ENCODE peak calls at places on chromosomes 6 and 20, in nine cellular contexts. One of them, this sample, is unnamed.

GRCh38 chr6:10190042-10190441 is 224.8 kb downstream of the TFAP2A start:
- DNase-seq in natural killer cell: no peak
- DNase-seq in left lung: no peak
- DNase-seq in nephron progenitor cell: no peak
- DNase-seq in spleen: no peak
- DNase-seq in body of pancreas: no peak
- DNase-seq in fibroblast of lung: no peak
- DNase-seq in epithelial cell of esophagus: peak
- DNase-seq in right atrium auricular region: no peak
- DNase-seq in this sample: no peak

GRCh38 chr20:361562-361961 is 14.7 kb downstream of the NRSN2 start:
- DNase-seq in left lung: no peak
- DNase-seq in fibroblast of lung: no peak
- DNase-seq in epithelial cell of esophagus: no peak
- DNase-seq in right atrium auricular region: no peak
- DNase-seq in body of pancreas: no peak
- DNase-seq in nephron progenitor cell: no peak
- DNase-seq in natural killer cell: no peak
- DNase-seq in spleen: no peak
- DNase-seq in this sample: no peak

GRCh38 chr6:56259682-56260081 is 12.3 kb upstream of the COL21A1 start:
- DNase-seq in left lung: no peak
- DNase-seq in body of pancreas: peak
- DNase-seq in epithelial cell of esophagus: peak
- DNase-seq in natural killer cell: no peak
- DNase-seq in fibroblast of lung: peak
- DNase-seq in spleen: no peak
- DNase-seq in nephron progenitor cell: no peak
- DNase-seq in right atrium auricular region: no peak
- DNase-seq in this sample: no peak

GRCh38 chr6:54377776-54378175 is 69.5 kb downstream of the TINAG start:
- DNase-seq in fibroblast of lung: no peak
- DNase-seq in body of pancreas: no peak
- DNase-seq in natural killer cell: no peak
- DNase-seq in epithelial cell of esophagus: no peak
- DNase-seq in right atrium auricular region: no peak
- DNase-seq in left lung: no peak
- DNase-seq in spleen: no peak
- DNase-seq in nephron progenitor cell: no peak
- DNase-seq in this sample: no peak

GRCh38 chr6:158609455-158610155 is 34.9 kb downstream of the DYNLT1 start:
- DNase-seq in epithelial cell of esophagus: no peak
- DNase-seq in body of pancreas: no peak
- DNase-seq in spleen: no peak
- DNase-seq in nephron progenitor cell: no peak
- DNase-seq in right atrium auricular region: peak
- DNase-seq in left lung: no peak
- DNase-seq in natural killer cell: no peak
- DNase-seq in fibroblast of lung: no peak
- DNase-seq in this sample: no peak

GRCh38 chr6:121733216-121733615 is 297.8 kb downstream of the GJA1 start:
- DNase-seq in left lung: no peak
- DNase-seq in fibroblast of lung: peak
- DNase-seq in spleen: no peak
- DNase-seq in body of pancreas: no peak
- DNase-seq in natural killer cell: no peak
- DNase-seq in nephron progenitor cell: no peak
- DNase-seq in epithelial cell of esophagus: no peak
- DNase-seq in right atrium auricular region: no peak
- DNase-seq in this sample: no peak

GRCh38 chr6:45082091-45082490 is 246.0 kb upstream of the RUNX2 start:
- DNase-seq in spleen: no peak
- DNase-seq in left lung: no peak
- DNase-seq in epithelial cell of esophagus: no peak
- DNase-seq in nephron progenitor cell: no peak
- DNase-seq in body of pancreas: no peak
- DNase-seq in right atrium auricular region: no peak
- DNase-seq in natural killer cell: no peak
- DNase-seq in fibroblast of lung: no peak
- DNase-seq in this sample: no peak

GRCh38 chr6:140237251-140237650 is 862.8 kb upstream of the CITED2 start:
- DNase-seq in left lung: no peak
- DNase-seq in right atrium auricular region: no peak
- DNase-seq in body of pancreas: no peak
- DNase-seq in natural killer cell: no peak
- DNase-seq in nephron progenitor cell: no peak
- DNase-seq in fibroblast of lung: no peak
- DNase-seq in epithelial cell of esophagus: no peak
- DNase-seq in spleen: no peak
- DNase-seq in this sample: no peak

GRCh38 chr6:97240222-97240621 is 42.8 kb downstream of the MMS22L start:
- DNase-seq in body of pancreas: no peak
- DNase-seq in spleen: no peak
- DNase-seq in left lung: no peak
- DNase-seq in epithelial cell of esophagus: peak
- DNase-seq in natural killer cell: no peak
- DNase-seq in fibroblast of lung: peak
- DNase-seq in nephron progenitor cell: no peak
- DNase-seq in right atrium auricular region: no peak
- DNase-seq in this sample: no peak

GRCh38 chr6:34526241-34526972 is 29.7 kb downstream of the SPDEF start:
- DNase-seq in spleen: peak
- DNase-seq in epithelial cell of esophagus: no peak
- DNase-seq in nephron progenitor cell: no peak
- DNase-seq in fibroblast of lung: no peak
- DNase-seq in body of pancreas: no peak
- DNase-seq in right atrium auricular region: no peak
- DNase-seq in natural killer cell: no peak
- DNase-seq in left lung: peak
- DNase-seq in this sample: no peak

GRCh38 chr6:11536795-11537194 is 754 bp upstream of the TMEM170B start:
- DNase-seq in body of pancreas: peak
- DNase-seq in epithelial cell of esophagus: no peak
- DNase-seq in spleen: peak
- DNase-seq in nephron progenitor cell: peak
- DNase-seq in fibroblast of lung: peak
- DNase-seq in right atrium auricular region: no peak
- DNase-seq in natural killer cell: no peak
- DNase-seq in left lung: no peak
- DNase-seq in this sample: no peak

GRCh38 chr20:25177890-25178321 is 17.6 kb upstream of the ENTPD6 start:
- DNase-seq in fibroblast of lung: no peak
- DNase-seq in body of pancreas: peak
- DNase-seq in left lung: no peak
- DNase-seq in natural killer cell: no peak
- DNase-seq in right atrium auricular region: no peak
- DNase-seq in epithelial cell of esophagus: peak
- DNase-seq in nephron progenitor cell: no peak
- DNase-seq in spleen: no peak
- DNase-seq in this sample: no peak

GRCh38 chr6:24313477-24314141 is 44.2 kb downstream of the DCDC2 start:
- DNase-seq in body of pancreas: peak
- DNase-seq in fibroblast of lung: no peak
- DNase-seq in epithelial cell of esophagus: peak
- DNase-seq in right atrium auricular region: no peak
- DNase-seq in nephron progenitor cell: no peak
- DNase-seq in spleen: no peak
- DNase-seq in natural killer cell: no peak
- DNase-seq in left lung: peak
- DNase-seq in this sample: no peak

GRCh38 chr6:50589751-50590470 is 123.4 kb upstream of the TFAP2D start:
- DNase-seq in right atrium auricular region: no peak
- DNase-seq in natural killer cell: no peak
- DNase-seq in nephron progenitor cell: no peak
- DNase-seq in fibroblast of lung: no peak
- DNase-seq in epithelial cell of esophagus: no peak
- DNase-seq in spleen: no peak
- DNase-seq in body of pancreas: no peak
- DNase-seq in left lung: no peak
- DNase-seq in this sample: no peak

GRCh38 chr6:90885611-90886056 is 298.8 kb upstream of the MAP3K7 start:
- DNase-seq in body of pancreas: no peak
- DNase-seq in right atrium auricular region: no peak
- DNase-seq in natural killer cell: no peak
- DNase-seq in epithelial cell of esophagus: peak
- DNase-seq in spleen: no peak
- DNase-seq in fibroblast of lung: no peak
- DNase-seq in left lung: no peak
- DNase-seq in nephron progenitor cell: no peak
- DNase-seq in this sample: no peak

DNA sequence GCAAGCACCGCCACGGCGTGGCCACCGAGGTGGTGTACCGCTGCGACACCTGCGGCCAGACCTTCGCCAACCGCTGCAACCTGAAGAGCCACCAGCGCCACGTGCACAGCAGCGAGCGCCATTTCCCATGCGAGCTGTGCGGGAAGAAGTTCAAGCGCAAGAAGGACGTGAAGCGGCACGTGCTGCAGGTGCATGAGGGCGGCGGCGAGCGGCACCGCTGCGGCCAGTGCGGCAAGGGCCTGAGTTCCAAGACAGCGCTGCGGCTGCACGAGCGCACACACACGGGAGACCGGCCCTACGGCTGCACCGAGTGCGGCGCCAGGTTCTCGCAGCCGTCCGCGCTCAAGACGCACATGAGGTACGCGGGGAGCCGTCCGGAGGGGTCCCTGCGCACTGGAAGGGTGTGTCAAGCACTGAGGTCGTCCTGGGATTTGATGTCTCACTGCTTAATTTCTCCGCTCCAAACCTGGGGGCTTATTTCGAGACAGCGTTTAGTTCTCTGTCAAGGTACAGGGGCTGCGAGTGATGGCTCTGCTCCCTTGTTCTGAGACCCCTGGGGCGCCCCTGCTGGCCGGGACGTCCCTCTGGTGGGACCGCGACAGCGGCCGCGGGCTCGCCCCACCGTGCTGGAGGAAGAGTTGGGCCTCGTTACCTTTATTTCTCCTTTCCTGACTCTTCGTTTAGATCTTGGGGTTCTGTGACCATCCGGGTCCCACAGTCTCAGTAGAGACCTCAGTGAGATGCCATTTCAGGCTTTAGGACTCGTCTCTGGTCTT is 3.6 kb downstream of the GZF1 start:
- DNase-seq in nephron progenitor cell: no peak
- DNase-seq in epithelial cell of esophagus: no peak
- DNase-seq in right atrium auricular region: no peak
- DNase-seq in fibroblast of lung: no peak
- DNase-seq in natural killer cell: no peak
- DNase-seq in spleen: peak
- DNase-seq in left lung: peak
- DNase-seq in body of pancreas: no peak
- DNase-seq in this sample: no peak
- TF ChIP-seq CTCF in nephron progenitor cell: no peak
- TF ChIP-seq CTCF in epithelial cell of esophagus: no peak
- TF ChIP-seq CTCF in right atrium auricular region: no peak
- TF ChIP-seq CTCF in fibroblast of lung: no peak
- TF ChIP-seq CTCF in natural killer cell: no peak
- TF ChIP-seq CTCF in spleen: no peak
- TF ChIP-seq CTCF in left lung: no peak
- TF ChIP-seq CTCF in body of pancreas: no peak
- TF ChIP-seq CTCF in this sample: no peak

GRCh38 chr20:58763076-58763475 is 70.5 kb downstream of the NPEPL1 start:
- DNase-seq in spleen: peak
- DNase-seq in natural killer cell: no peak
- DNase-seq in nephron progenitor cell: no peak
- DNase-seq in left lung: no peak
- DNase-seq in body of pancreas: no peak
- DNase-seq in epithelial cell of esophagus: no peak
- DNase-seq in right atrium auricular region: no peak
- DNase-seq in fibroblast of lung: no peak
- DNase-seq in this sample: no peak
- TF ChIP-seq CTCF in spleen: no peak
- TF ChIP-seq CTCF in natural killer cell: no peak
- TF ChIP-seq CTCF in nephron progenitor cell: no peak
- TF ChIP-seq CTCF in left lung: no peak
- TF ChIP-seq CTCF in body of pancreas: no peak
- TF ChIP-seq CTCF in epithelial cell of esophagus: no peak
- TF ChIP-seq CTCF in right atrium auricular region: no peak
- TF ChIP-seq CTCF in fibroblast of lung: no peak
- TF ChIP-seq CTCF in this sample: no peak

GRCh38 chr20:44271915-44272663 is 25.0 kb downstream of the GDAP1L1 start:
- DNase-seq in spleen: no peak
- DNase-seq in right atrium auricular region: no peak
- DNase-seq in body of pancreas: no peak
- DNase-seq in left lung: no peak
- DNase-seq in nephron progenitor cell: no peak
- DNase-seq in epithelial cell of esophagus: no peak
- DNase-seq in fibroblast of lung: no peak
- DNase-seq in natural killer cell: no peak
- DNase-seq in this sample: no peak
- TF ChIP-seq CTCF in spleen: no peak
- TF ChIP-seq CTCF in right atrium auricular region: no peak
- TF ChIP-seq CTCF in body of pancreas: no peak
- TF ChIP-seq CTCF in left lung: no peak
- TF ChIP-seq CTCF in nephron progenitor cell: no peak
- TF ChIP-seq CTCF in epithelial cell of esophagus: no peak
- TF ChIP-seq CTCF in fibroblast of lung: peak
- TF ChIP-seq CTCF in natural killer cell: no peak
- TF ChIP-seq CTCF in this sample: no peak

GRCh38 chr20:5002077-5002413 is 735 bp upstream of the SLC23A2 start:
- DNase-seq in right atrium auricular region: no peak
- DNase-seq in natural killer cell: no peak
- DNase-seq in spleen: peak
- DNase-seq in left lung: no peak
- DNase-seq in fibroblast of lung: no peak
- DNase-seq in epithelial cell of esophagus: no peak
- DNase-seq in body of pancreas: peak
- DNase-seq in nephron progenitor cell: no peak
- DNase-seq in this sample: no peak
- TF ChIP-seq CTCF in right atrium auricular region: no peak
- TF ChIP-seq CTCF in natural killer cell: no peak
- TF ChIP-seq CTCF in spleen: no peak
- TF ChIP-seq CTCF in left lung: no peak
- TF ChIP-seq CTCF in fibroblast of lung: no peak
- TF ChIP-seq CTCF in epithelial cell of esophagus: no peak
- TF ChIP-seq CTCF in body of pancreas: no peak
- TF ChIP-seq CTCF in nephron progenitor cell: no peak
- TF ChIP-seq CTCF in this sample: no peak

DNA sequence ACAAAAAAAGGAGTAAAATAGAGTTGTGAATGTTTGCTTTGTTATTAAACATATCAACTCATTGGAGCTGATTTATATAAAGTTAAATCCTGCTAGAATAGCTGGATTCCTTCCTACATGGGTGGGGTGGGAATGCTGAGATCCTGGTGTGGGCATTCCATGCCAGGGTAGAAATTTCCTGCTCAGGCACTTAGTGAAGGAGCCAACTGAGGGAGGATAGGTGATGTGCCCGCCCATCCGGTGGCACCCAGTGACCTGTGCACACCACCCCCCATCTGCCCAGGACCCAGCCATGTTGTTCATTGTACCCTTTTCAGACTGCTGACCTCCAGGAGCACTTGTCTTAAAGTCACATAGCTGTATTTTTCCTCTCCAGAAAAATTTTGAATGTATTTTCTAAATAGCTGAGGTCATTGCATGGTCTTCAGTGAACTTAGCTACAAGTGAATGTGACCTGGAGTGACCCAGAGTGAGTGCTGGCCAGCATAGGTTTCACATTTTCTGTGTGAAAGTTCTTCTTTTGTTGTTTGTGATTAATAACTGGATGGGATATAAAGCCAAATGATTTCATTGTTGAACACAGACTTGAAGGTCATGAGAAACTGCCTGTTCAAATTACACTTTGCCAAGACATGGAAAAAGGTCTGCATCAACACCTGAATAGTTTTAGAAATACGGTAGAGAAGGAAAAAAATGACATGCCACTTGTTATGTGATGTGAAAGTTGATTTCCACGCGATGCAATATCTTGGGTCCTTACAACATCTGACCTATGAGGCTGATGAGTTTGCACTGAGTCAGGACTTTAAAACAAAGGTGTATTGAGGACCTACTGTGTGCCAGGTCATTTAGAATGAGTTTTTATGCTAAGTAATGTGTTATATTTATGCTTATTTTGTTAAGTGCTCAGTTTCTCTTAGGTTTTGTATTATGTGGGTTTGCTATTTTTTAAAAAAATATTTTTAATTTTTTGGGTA is 77.2 kb downstream of the UTRN start:
- DNase-seq in fibroblast of lung: peak
- DNase-seq in right atrium auricular region: no peak
- DNase-seq in left lung: no peak
- DNase-seq in body of pancreas: peak
- DNase-seq in epithelial cell of esophagus: no peak
- DNase-seq in spleen: no peak
- DNase-seq in nephron progenitor cell: no peak
- DNase-seq in natural killer cell: no peak
- DNase-seq in this sample: no peak
- TF ChIP-seq CTCF in fibroblast of lung: no peak
- TF ChIP-seq CTCF in right atrium auricular region: no peak
- TF ChIP-seq CTCF in left lung: no peak
- TF ChIP-seq CTCF in body of pancreas: no peak
- TF ChIP-seq CTCF in epithelial cell of esophagus: no peak
- TF ChIP-seq CTCF in spleen: no peak
- TF ChIP-seq CTCF in nephron progenitor cell: no peak
- TF ChIP-seq CTCF in natural killer cell: no peak
- TF ChIP-seq CTCF in this sample: no peak